ENCODE peak calls at places on chromosomes 6 and 20, in ten cellular contexts. One of them, this sample, is unnamed.

GRCh38 chr20:64021124-64021975 is 14.6 kb upstream of the C20orf204 start:
- DNase-seq in A549: no peak
- DNase-seq in RWPE1: no peak
- DNase-seq in CD4-positive, alpha-beta T cell: no peak
- DNase-seq in aorta: no peak
- DNase-seq in sigmoid colon: no peak
- DNase-seq in cardiac muscle cell: no peak
- DNase-seq in CD8-positive, alpha-beta T cell: no peak
- DNase-seq in testis: no peak
- DNase-seq in effector memory CD4-positive, alpha-beta T cell: no peak
- DNase-seq in this sample: no peak

GRCh38 chr6:33297406-33297955 is 1.3 kb downstream of the RGL2 start:
- DNase-seq in A549: no peak
- DNase-seq in RWPE1: peak
- DNase-seq in CD4-positive, alpha-beta T cell: no peak
- DNase-seq in aorta: no peak
- DNase-seq in sigmoid colon: no peak
- DNase-seq in cardiac muscle cell: peak
- DNase-seq in CD8-positive, alpha-beta T cell: no peak
- DNase-seq in testis: peak
- DNase-seq in effector memory CD4-positive, alpha-beta T cell: no peak
- DNase-seq in this sample: peak

GRCh38 chr6:52183131-52183530 is 3.0 kb upstream of the IL17A start:
- DNase-seq in A549: no peak
- DNase-seq in RWPE1: no peak
- DNase-seq in CD4-positive, alpha-beta T cell: no peak
- DNase-seq in aorta: no peak
- DNase-seq in sigmoid colon: no peak
- DNase-seq in cardiac muscle cell: peak
- DNase-seq in CD8-positive, alpha-beta T cell: no peak
- DNase-seq in testis: no peak
- DNase-seq in effector memory CD4-positive, alpha-beta T cell: no peak
- DNase-seq in this sample: no peak

GRCh38 chr6:133623065-133623464 is 265.8 kb upstream of the TCF21 start:
- DNase-seq in A549: no peak
- DNase-seq in RWPE1: no peak
- DNase-seq in CD4-positive, alpha-beta T cell: no peak
- DNase-seq in aorta: no peak
- DNase-seq in sigmoid colon: peak
- DNase-seq in cardiac muscle cell: no peak
- DNase-seq in CD8-positive, alpha-beta T cell: no peak
- DNase-seq in testis: peak
- DNase-seq in effector memory CD4-positive, alpha-beta T cell: no peak
- DNase-seq in this sample: no peak

GRCh38 chr20:11755071-11755881 is 162.4 kb upstream of the BTBD3 start:
- DNase-seq in A549: no peak
- DNase-seq in RWPE1: no peak
- DNase-seq in CD4-positive, alpha-beta T cell: no peak
- DNase-seq in aorta: no peak
- DNase-seq in sigmoid colon: peak
- DNase-seq in cardiac muscle cell: no peak
- DNase-seq in CD8-positive, alpha-beta T cell: no peak
- DNase-seq in testis: no peak
- DNase-seq in effector memory CD4-positive, alpha-beta T cell: no peak
- DNase-seq in this sample: no peak

GRCh38 chr6:33317418-33317667 is 201 bp downstream of the ZBTB22 start:
- DNase-seq in A549: no peak
- DNase-seq in RWPE1: peak
- DNase-seq in CD4-positive, alpha-beta T cell: no peak
- DNase-seq in aorta: peak
- DNase-seq in sigmoid colon: no peak
- DNase-seq in cardiac muscle cell: no peak
- DNase-seq in CD8-positive, alpha-beta T cell: no peak
- DNase-seq in testis: peak
- DNase-seq in effector memory CD4-positive, alpha-beta T cell: no peak
- DNase-seq in this sample: no peak

GRCh38 chr20:58614984-58615760 is 35.9 kb upstream of the STX16 start:
- DNase-seq in A549: no peak
- DNase-seq in RWPE1: no peak
- DNase-seq in CD4-positive, alpha-beta T cell: no peak
- DNase-seq in aorta: no peak
- DNase-seq in sigmoid colon: no peak
- DNase-seq in cardiac muscle cell: no peak
- DNase-seq in CD8-positive, alpha-beta T cell: no peak
- DNase-seq in testis: no peak
- DNase-seq in effector memory CD4-positive, alpha-beta T cell: no peak
- DNase-seq in this sample: peak

GRCh38 chr6:16836186-16836981 is 75.1 kb upstream of the ATXN1 start:
- DNase-seq in A549: no peak
- DNase-seq in RWPE1: no peak
- DNase-seq in CD4-positive, alpha-beta T cell: no peak
- DNase-seq in aorta: no peak
- DNase-seq in sigmoid colon: no peak
- DNase-seq in cardiac muscle cell: no peak
- DNase-seq in CD8-positive, alpha-beta T cell: no peak
- DNase-seq in testis: no peak
- DNase-seq in effector memory CD4-positive, alpha-beta T cell: no peak
- DNase-seq in this sample: no peak

GRCh38 chr6:132300323-132300949 is 100.8 kb downstream of the MOXD1 start:
- DNase-seq in A549: peak
- DNase-seq in RWPE1: peak
- DNase-seq in CD4-positive, alpha-beta T cell: no peak
- DNase-seq in aorta: no peak
- DNase-seq in sigmoid colon: no peak
- DNase-seq in cardiac muscle cell: peak
- DNase-seq in CD8-positive, alpha-beta T cell: no peak
- DNase-seq in testis: peak
- DNase-seq in effector memory CD4-positive, alpha-beta T cell: no peak
- DNase-seq in this sample: no peak

GRCh38 chr6:90144396-90144795 is 152.2 kb downstream of the BACH2 start:
- DNase-seq in A549: no peak
- DNase-seq in RWPE1: no peak
- DNase-seq in CD4-positive, alpha-beta T cell: no peak
- DNase-seq in aorta: no peak
- DNase-seq in sigmoid colon: no peak
- DNase-seq in cardiac muscle cell: no peak
- DNase-seq in CD8-positive, alpha-beta T cell: no peak
- DNase-seq in testis: no peak
- DNase-seq in effector memory CD4-positive, alpha-beta T cell: no peak
- DNase-seq in this sample: no peak

GRCh38 chr6:54737247-54737646 is 109.3 kb upstream of the FAM83B start:
- DNase-seq in A549: no peak
- DNase-seq in RWPE1: no peak
- DNase-seq in CD4-positive, alpha-beta T cell: no peak
- DNase-seq in aorta: no peak
- DNase-seq in sigmoid colon: no peak
- DNase-seq in cardiac muscle cell: no peak
- DNase-seq in CD8-positive, alpha-beta T cell: no peak
- DNase-seq in testis: peak
- DNase-seq in effector memory CD4-positive, alpha-beta T cell: no peak
- DNase-seq in this sample: no peak

GRCh38 chr6:125474061-125474460 is 172.3 kb upstream of the HDDC2 start:
- DNase-seq in A549: no peak
- DNase-seq in RWPE1: no peak
- DNase-seq in CD4-positive, alpha-beta T cell: no peak
- DNase-seq in aorta: no peak
- DNase-seq in sigmoid colon: no peak
- DNase-seq in cardiac muscle cell: no peak
- DNase-seq in CD8-positive, alpha-beta T cell: no peak
- DNase-seq in testis: no peak
- DNase-seq in effector memory CD4-positive, alpha-beta T cell: no peak
- DNase-seq in this sample: no peak

GRCh38 chr6:66421570-66421969 is 714.5 kb upstream of the EYS start:
- DNase-seq in A549: no peak
- DNase-seq in RWPE1: peak
- DNase-seq in CD4-positive, alpha-beta T cell: no peak
- DNase-seq in aorta: no peak
- DNase-seq in sigmoid colon: no peak
- DNase-seq in cardiac muscle cell: peak
- DNase-seq in CD8-positive, alpha-beta T cell: no peak
- DNase-seq in testis: peak
- DNase-seq in effector memory CD4-positive, alpha-beta T cell: no peak
- DNase-seq in this sample: no peak

GRCh38 chr6:15266423-15266996 is 20.6 kb downstream of the JARID2 start:
- DNase-seq in A549: no peak
- DNase-seq in RWPE1: no peak
- DNase-seq in CD4-positive, alpha-beta T cell: no peak
- DNase-seq in aorta: no peak
- DNase-seq in sigmoid colon: no peak
- DNase-seq in cardiac muscle cell: no peak
- DNase-seq in CD8-positive, alpha-beta T cell: no peak
- DNase-seq in testis: no peak
- DNase-seq in effector memory CD4-positive, alpha-beta T cell: no peak
- DNase-seq in this sample: no peak

GRCh38 chr6:150881911-150882481 is 16.5 kb downstream of the MTHFD1L start:
- DNase-seq in A549: peak
- DNase-seq in RWPE1: peak
- DNase-seq in CD4-positive, alpha-beta T cell: no peak
- DNase-seq in aorta: no peak
- DNase-seq in sigmoid colon: peak
- DNase-seq in cardiac muscle cell: peak
- DNase-seq in CD8-positive, alpha-beta T cell: no peak
- DNase-seq in testis: peak
- DNase-seq in effector memory CD4-positive, alpha-beta T cell: no peak
- DNase-seq in this sample: no peak

GRCh38 chr20:25013478-25014380 is 21.2 kb upstream of the APMAP start:
- DNase-seq in A549: no peak
- DNase-seq in RWPE1: no peak
- DNase-seq in CD4-positive, alpha-beta T cell: no peak
- DNase-seq in aorta: peak
- DNase-seq in sigmoid colon: peak
- DNase-seq in cardiac muscle cell: no peak
- DNase-seq in CD8-positive, alpha-beta T cell: no peak
- DNase-seq in testis: peak
- DNase-seq in effector memory CD4-positive, alpha-beta T cell: no peak
- DNase-seq in this sample: peak

GRCh38 chr20:25009218-25010145 is 16.9 kb upstream of the APMAP start:
- DNase-seq in A549: no peak
- DNase-seq in RWPE1: no peak
- DNase-seq in CD4-positive, alpha-beta T cell: no peak
- DNase-seq in aorta: peak
- DNase-seq in sigmoid colon: peak
- DNase-seq in cardiac muscle cell: no peak
- DNase-seq in CD8-positive, alpha-beta T cell: no peak
- DNase-seq in testis: no peak
- DNase-seq in effector memory CD4-positive, alpha-beta T cell: no peak
- DNase-seq in this sample: peak

GRCh38 chr20:25011831-25012241 is 19.3 kb upstream of the APMAP start:
- DNase-seq in A549: no peak
- DNase-seq in RWPE1: no peak
- DNase-seq in CD4-positive, alpha-beta T cell: no peak
- DNase-seq in aorta: peak
- DNase-seq in sigmoid colon: peak
- DNase-seq in cardiac muscle cell: no peak
- DNase-seq in CD8-positive, alpha-beta T cell: no peak
- DNase-seq in testis: no peak
- DNase-seq in effector memory CD4-positive, alpha-beta T cell: no peak
- DNase-seq in this sample: peak

GRCh38 chr20:25012616-25013189 is 20.2 kb upstream of the APMAP start:
- DNase-seq in A549: no peak
- DNase-seq in RWPE1: no peak
- DNase-seq in CD4-positive, alpha-beta T cell: no peak
- DNase-seq in aorta: peak
- DNase-seq in sigmoid colon: peak
- DNase-seq in cardiac muscle cell: no peak
- DNase-seq in CD8-positive, alpha-beta T cell: no peak
- DNase-seq in testis: peak
- DNase-seq in effector memory CD4-positive, alpha-beta T cell: no peak
- DNase-seq in this sample: peak

DNA sequence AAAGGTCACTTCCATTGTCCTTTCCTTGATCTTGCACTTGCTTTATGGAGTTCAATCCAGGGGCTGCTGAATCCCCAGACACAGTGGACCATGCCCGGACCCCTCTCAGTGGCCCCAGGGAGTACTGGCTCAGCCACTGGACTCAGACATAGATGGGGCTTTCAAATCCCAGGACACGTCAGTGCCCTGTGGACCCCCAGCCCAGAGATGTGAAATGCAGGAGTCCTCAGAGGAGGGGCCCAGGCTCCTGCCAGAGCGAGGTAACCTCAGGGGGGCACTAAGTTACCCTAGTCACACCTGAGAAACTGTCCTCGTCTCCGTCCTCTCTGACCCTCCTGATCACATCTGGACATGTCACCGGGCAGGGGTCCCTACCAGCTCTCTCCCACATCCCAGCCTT is 18.7 kb upstream of the APMAP start:
- DNase-seq in A549: no peak
- DNase-seq in RWPE1: no peak
- DNase-seq in CD4-positive, alpha-beta T cell: no peak
- DNase-seq in aorta: peak
- DNase-seq in sigmoid colon: peak
- DNase-seq in cardiac muscle cell: no peak
- DNase-seq in CD8-positive, alpha-beta T cell: no peak
- DNase-seq in testis: no peak
- DNase-seq in effector memory CD4-positive, alpha-beta T cell: no peak
- DNase-seq in this sample: peak
- H3K27ac ChIP-seq in A549: no peak
- H3K27ac ChIP-seq in RWPE1: no peak
- H3K27ac ChIP-seq in CD4-positive, alpha-beta T cell: no peak
- H3K27ac ChIP-seq in aorta: no peak
- H3K27ac ChIP-seq in sigmoid colon: no peak
- H3K27ac ChIP-seq in cardiac muscle cell: no peak
- H3K27ac ChIP-seq in CD8-positive, alpha-beta T cell: no peak
- H3K27ac ChIP-seq in testis: no peak
- H3K27ac ChIP-seq in effector memory CD4-positive, alpha-beta T cell: no peak
- H3K27ac ChIP-seq in this sample: no peak

GRCh38 chr6:152295346-152295745 is 341.8 kb downstream of the SYNE1 start:
- DNase-seq in A549: no peak
- DNase-seq in RWPE1: no peak
- DNase-seq in CD4-positive, alpha-beta T cell: no peak
- DNase-seq in aorta: no peak
- DNase-seq in sigmoid colon: no peak
- DNase-seq in cardiac muscle cell: no peak
- DNase-seq in CD8-positive, alpha-beta T cell: no peak
- DNase-seq in testis: no peak
- DNase-seq in effector memory CD4-positive, alpha-beta T cell: no peak
- DNase-seq in this sample: no peak
- H3K27ac ChIP-seq in A549: no peak
- H3K27ac ChIP-seq in RWPE1: no peak
- H3K27ac ChIP-seq in CD4-positive, alpha-beta T cell: no peak
- H3K27ac ChIP-seq in aorta: no peak
- H3K27ac ChIP-seq in sigmoid colon: peak
- H3K27ac ChIP-seq in cardiac muscle cell: no peak
- H3K27ac ChIP-seq in CD8-positive, alpha-beta T cell: no peak
- H3K27ac ChIP-seq in testis: no peak
- H3K27ac ChIP-seq in effector memory CD4-positive, alpha-beta T cell: no peak
- H3K27ac ChIP-seq in this sample: no peak

GRCh38 chr20:531608-532007 is 12.0 kb downstream of the CSNK2A1 start:
- DNase-seq in A549: no peak
- DNase-seq in RWPE1: no peak
- DNase-seq in CD4-positive, alpha-beta T cell: no peak
- DNase-seq in aorta: no peak
- DNase-seq in sigmoid colon: no peak
- DNase-seq in cardiac muscle cell: no peak
- DNase-seq in CD8-positive, alpha-beta T cell: no peak
- DNase-seq in testis: no peak
- DNase-seq in effector memory CD4-positive, alpha-beta T cell: no peak
- DNase-seq in this sample: no peak
- H3K27ac ChIP-seq in A549: no peak
- H3K27ac ChIP-seq in RWPE1: no peak
- H3K27ac ChIP-seq in CD4-positive, alpha-beta T cell: no peak
- H3K27ac ChIP-seq in aorta: no peak
- H3K27ac ChIP-seq in sigmoid colon: no peak
- H3K27ac ChIP-seq in cardiac muscle cell: no peak
- H3K27ac ChIP-seq in CD8-positive, alpha-beta T cell: no peak
- H3K27ac ChIP-seq in testis: no peak
- H3K27ac ChIP-seq in effector memory CD4-positive, alpha-beta T cell: no peak
- H3K27ac ChIP-seq in this sample: no peak

GRCh38 chr6:30679765-30680535 is 6.5 kb downstream of the PPP1R18 start:
- DNase-seq in A549: no peak
- DNase-seq in RWPE1: no peak
- DNase-seq in CD4-positive, alpha-beta T cell: no peak
- DNase-seq in aorta: no peak
- DNase-seq in sigmoid colon: no peak
- DNase-seq in cardiac muscle cell: no peak
- DNase-seq in CD8-positive, alpha-beta T cell: no peak
- DNase-seq in testis: no peak
- DNase-seq in effector memory CD4-positive, alpha-beta T cell: no peak
- DNase-seq in this sample: peak
- H3K27ac ChIP-seq in A549: peak
- H3K27ac ChIP-seq in RWPE1: peak
- H3K27ac ChIP-seq in CD4-positive, alpha-beta T cell: peak
- H3K27ac ChIP-seq in aorta: peak
- H3K27ac ChIP-seq in sigmoid colon: peak
- H3K27ac ChIP-seq in cardiac muscle cell: peak
- H3K27ac ChIP-seq in CD8-positive, alpha-beta T cell: peak
- H3K27ac ChIP-seq in testis: no peak
- H3K27ac ChIP-seq in effector memory CD4-positive, alpha-beta T cell: peak
- H3K27ac ChIP-seq in this sample: peak

This sample was measured in spleen.